ENCODE peak calls at places on chromosomes 1 and 21, in eight cellular contexts. W is mesendoderm, Q is heart left ventricle, J is body of pancreas, A is GM12864, Y is neural progenitor cell, Z is esophagus squamous epithelium, U is skeletal muscle cell. O is an unnamed sample.
A peak's percentile ranks its signal among the peaks of the same experiment; 100 is the strongest.

GRCh38 chr21:34558960-34559631 is 47.1 kb upstream of the KCNE1 start:
- DNase-seq in W (no peak), Q (no peak), J (no peak), A (no peak), Y (no peak), Z (no peak), U (no peak), O (peak; percentile 22)

GRCh38 chr1:40662864-40663263 is 2.6 kb downstream of the RIMS3 start:
- DNase-seq in W (peak; percentile 57), Q (no peak), J (no peak), A (no peak), Y (no peak), Z (no peak), U (no peak), O (peak; percentile 71)

GRCh38 chr1:193680247-193680923 is 494.0 kb upstream of the B3GALT2 start:
- DNase-seq in W (no peak), Q (no peak), J (no peak), A (no peak), Y (no peak), Z (no peak), U (no peak), O (no peak)

GRCh38 chr1:219660666-219661463 is 48.0 kb upstream of the ZC3H11B start:
- DNase-seq in W (peak; percentile 97), Q (peak; percentile 87), J (peak; percentile 91), A (peak; percentile 58), Y (peak; percentile 92), Z (peak; percentile 2), U (peak; percentile 75), O (no peak)

GRCh38 chr1:208029381-208030319 is 118.7 kb upstream of the CD34 start:
- DNase-seq in W (no peak), Q (no peak), J (no peak), A (no peak), Y (no peak), Z (no peak), U (peak; percentile 62), O (peak; percentile 62)

GRCh38 chr1:230141002-230141648 is 74.1 kb downstream of the GALNT2 start:
- DNase-seq in W (no peak), Q (no peak), J (no peak), A (no peak), Y (no peak), Z (no peak), U (peak; percentile 83), O (no peak)

GRCh38 chr1:32454726-32455125 is 10.1 kb upstream of the ZBTB8B start:
- DNase-seq in W (peak; percentile 84), Q (no peak), J (peak; percentile 21), A (no peak), Y (peak; percentile 82), Z (no peak), U (no peak), O (peak; percentile 71)

GRCh38 chr21:33377221-33377620 is 26.0 kb upstream of the IFNGR2 start:
- DNase-seq in W (no peak), Q (no peak), J (no peak), A (no peak), Y (no peak), Z (no peak), U (no peak), O (no peak)

GRCh38 chr1:244801246-244801645 is 34.2 kb upstream of the COX20 start:
- DNase-seq in W (peak; percentile 45), Q (no peak), J (peak; percentile 44), A (peak; percentile 29), Y (peak; percentile 50), Z (no peak), U (no peak), O (peak; percentile 36)

GRCh38 chr1:110948038-110948810 is 15.5 kb downstream of the LRIF1 start:
- DNase-seq in W (peak; percentile 5), Q (no peak), J (no peak), A (no peak), Y (no peak), Z (no peak), U (peak; percentile 0), O (no peak)

GRCh38 chr1:23103001-23103879 is 65.4 kb downstream of the LUZP1 start:
- DNase-seq in W (no peak), Q (no peak), J (no peak), A (no peak), Y (no peak), Z (no peak), U (no peak), O (no peak)

GRCh38 chr1:230752407-230752806 is 5.2 kb downstream of the CAPN9 start:
- DNase-seq in W (peak; percentile 48), Q (no peak), J (peak; percentile 42), A (no peak), Y (no peak), Z (no peak), U (no peak), O (peak; percentile 72)

GRCh38 chr1:201042663-201043461 is 19.3 kb upstream of the KIF21B start:
- DNase-seq in W (peak; percentile 74), Q (peak; percentile 58), J (peak; percentile 74), A (no peak), Y (peak; percentile 85), Z (peak; percentile 9), U (no peak), O (peak; percentile 52)

GRCh38 chr1:9269078-9269501 is 23.6 kb upstream of the SPSB1 start:
- DNase-seq in W (no peak), Q (no peak), J (no peak), A (no peak), Y (no peak), Z (no peak), U (no peak), O (no peak)

GRCh38 chr21:44090332-44090731 is 16.9 kb upstream of the PWP2 start:
- DNase-seq in W (no peak), Q (peak; percentile 10), J (no peak), A (no peak), Y (no peak), Z (no peak), U (no peak), O (no peak)

GRCh38 chr1:172905452-172905851 is 145.3 kb downstream of the TNFSF18 start:
- DNase-seq in W (no peak), Q (no peak), J (no peak), A (no peak), Y (no peak), Z (no peak), U (no peak), O (no peak)

GRCh38 chr1:37947364-37947763 is 511 bp upstream of the INPP5B start:
- DNase-seq in W (no peak), Q (no peak), J (no peak), A (no peak), Y (no peak), Z (no peak), U (no peak), O (no peak)
- H3K4me3 ChIP-seq in W (no peak overlapping the region), Q (peak overlapping the region; percentile 66), J (no peak overlapping the region), A (peak overlapping the region; percentile 65), Y (peak overlapping the region; percentile 59), Z (peak overlapping the region; percentile 75), U (peak overlapping the region; percentile 70), O (peak overlapping the region; percentile 90)

DNA sequence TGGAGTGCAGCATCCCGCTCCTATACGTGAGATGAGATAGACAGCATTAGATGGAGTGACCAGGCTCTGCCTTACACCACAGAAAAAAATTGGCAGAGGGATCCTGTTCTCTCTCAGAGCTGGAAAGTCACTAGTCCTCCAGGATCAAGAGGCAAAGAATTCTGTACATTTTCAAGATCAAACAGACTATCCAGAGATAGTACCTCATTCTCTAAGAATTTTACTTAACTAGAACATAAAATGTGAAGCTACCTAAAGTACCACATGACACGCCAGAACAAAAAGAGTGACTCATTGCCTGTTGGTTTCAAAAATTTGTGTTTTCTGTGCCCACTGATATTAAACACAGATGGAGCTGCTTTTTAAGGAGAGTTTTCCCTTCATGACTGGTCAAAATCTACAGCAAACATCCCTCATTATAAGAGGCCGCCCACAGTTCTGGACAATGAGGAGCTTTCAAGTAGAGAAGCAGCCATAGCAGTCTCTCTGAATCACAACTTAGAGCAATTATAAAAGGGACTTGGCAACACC is 32.3 kb downstream of the CD160 start:
- DNase-seq in W (no peak), Q (no peak), J (no peak), A (no peak), Y (no peak), Z (no peak), U (peak; percentile 86), O (no peak)
- H3K4me3 ChIP-seq in W (no peak overlapping the region), Q (no peak overlapping the region), J (no peak overlapping the region), A (no peak overlapping the region), Y (no peak overlapping the region), Z (no peak overlapping the region), U (no peak overlapping the region), O (no peak overlapping the region)

DNA sequence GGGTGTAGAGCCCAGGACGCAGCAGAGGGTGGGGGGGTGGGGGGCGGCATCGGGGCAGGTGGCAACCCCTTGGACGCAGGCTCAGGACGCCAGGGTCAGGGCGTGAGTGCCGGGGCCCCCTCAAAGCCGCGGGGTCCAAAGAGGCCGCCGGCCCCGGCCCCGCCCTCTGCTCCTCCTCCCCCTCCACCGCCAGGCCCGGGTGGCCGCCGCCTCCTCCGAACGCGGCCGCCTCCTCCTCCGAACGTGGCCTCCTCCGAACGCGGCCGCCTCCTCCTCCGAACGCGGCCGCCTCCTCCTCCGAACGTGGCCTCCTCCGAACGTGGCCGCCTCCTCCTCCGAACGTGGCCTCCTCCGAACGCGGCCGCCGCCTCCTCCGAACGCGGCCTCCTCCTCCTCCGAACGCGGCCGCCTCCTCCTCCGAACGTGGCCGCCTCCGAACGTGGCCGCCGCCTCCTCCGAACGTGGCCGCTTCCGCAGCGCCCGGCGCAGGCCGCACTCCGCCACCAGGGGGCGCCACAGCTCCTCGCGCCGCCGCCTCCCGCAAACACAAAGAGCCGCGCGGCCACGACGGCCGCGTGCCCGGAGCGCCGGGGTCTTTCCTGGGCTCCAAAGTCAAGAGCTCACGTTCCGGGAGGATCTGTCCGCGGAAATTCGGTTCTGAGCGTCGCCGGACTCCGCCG is 19.3 kb upstream of the SAMD11 start:
- DNase-seq in W (peak; percentile 86), Q (peak; percentile 87), J (peak; percentile 75), A (no peak), Y (peak; percentile 87), Z (no peak), U (no peak), O (peak; percentile 67)
- H3K4me3 ChIP-seq in W (no peak overlapping the region), Q (peak overlapping the region; percentile 45), J (no peak overlapping the region), A (peak overlapping the region; percentile 21), Y (peak overlapping the region; percentile 46), Z (peak overlapping the region; percentile 62), U (peak overlapping the region; percentile 52), O (peak overlapping the region; percentile 19)

DNA sequence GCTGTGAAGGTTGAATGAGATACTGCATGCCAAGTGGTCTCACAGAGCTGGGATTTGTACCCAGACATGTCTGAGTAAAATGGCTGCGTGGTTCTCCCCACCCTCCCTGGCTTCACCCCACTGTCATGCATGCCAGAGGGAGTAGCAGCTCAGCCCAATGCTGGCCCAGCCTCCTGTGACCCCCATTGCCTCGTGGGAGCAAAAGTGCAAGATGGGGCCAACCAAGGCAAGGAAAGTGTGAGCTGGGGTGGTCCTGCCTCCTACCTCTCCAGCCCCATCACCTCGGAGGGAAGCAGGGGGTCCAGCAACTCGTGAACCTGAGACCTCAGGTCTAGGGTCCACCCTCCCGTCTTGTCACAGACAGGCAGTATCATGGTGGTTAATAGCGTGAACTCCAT is 209.8 kb upstream of the GRIK3 start:
- DNase-seq in W (no peak), Q (no peak), J (no peak), A (no peak), Y (no peak), Z (no peak), U (no peak), O (no peak)
- H3K4me3 ChIP-seq in W (no peak overlapping the region), Q (no peak overlapping the region), J (no peak overlapping the region), A (no peak overlapping the region), Y (no peak overlapping the region), Z (no peak overlapping the region), U (no peak overlapping the region), O (no peak overlapping the region)

O was measured in SJCRH30.